ENCODE peak calls at places on chromosomes 5 and 9, in seven cellular contexts. C is foreskin fibroblast, O is AG09319, A is GM20000, F is fibroblast of lung, S is fibroblast of the aortic adventitia, U is HCT116. G is an unnamed sample.

GRCh38 chr9:114288233-114289051 is 34.5 kb upstream of the ORM1 start:
- DNase-seq in O (no peak), A (no peak), U (no peak), S (peak), F (no peak), C (peak), G (no peak)

GRCh38 chr5:110258460-110258859 is 468.0 kb downstream of the TMEM232 start:
- DNase-seq in C (peak), S (peak), O (peak), A (no peak), F (peak), U (no peak), G (no peak)

GRCh38 chr9:14479187-14479586 is 165.2 kb upstream of the NFIB start:
- DNase-seq in A (no peak), O (no peak), U (no peak), S (no peak), C (no peak), F (no peak), G (no peak)

GRCh38 chr5:85651744-85652143 is 966.0 kb upstream of the COX7C start:
- DNase-seq in F (no peak), A (no peak), C (no peak), U (no peak), S (no peak), O (no peak), G (no peak)

GRCh38 chr5:32261198-32261597 is 51.5 kb downstream of the MTMR12 start:
- DNase-seq in O (no peak), S (no peak), F (no peak), U (no peak), C (no peak), A (peak), G (peak)

GRCh38 chr9:131807131-131807990 is 67.5 kb upstream of the RAPGEF1 start:
- DNase-seq in S (no peak), C (no peak), O (no peak), A (no peak), F (no peak), U (no peak), G (no peak)

GRCh38 chr5:175728885-175729828 is 71.3 kb downstream of the HRH2 start:
- DNase-seq in S (no peak), U (no peak), C (peak), A (no peak), O (no peak), F (no peak), G (no peak)

GRCh38 chr5:62627121-62627520 is 48.5 kb downstream of the LRRC70 start:
- DNase-seq in A (no peak), U (no peak), F (no peak), S (no peak), C (no peak), O (no peak), G (no peak)

GRCh38 chr9:124217839-124218437 is 39.8 kb upstream of the NEK6 start:
- DNase-seq in U (no peak), A (no peak), F (no peak), C (no peak), S (no peak), O (no peak), G (no peak)

GRCh38 chr9:111815200-111816070 is 20.7 kb upstream of the SHOC1 start:
- DNase-seq in A (no peak), U (no peak), F (peak), O (no peak), S (no peak), C (no peak), G (no peak)

DNA sequence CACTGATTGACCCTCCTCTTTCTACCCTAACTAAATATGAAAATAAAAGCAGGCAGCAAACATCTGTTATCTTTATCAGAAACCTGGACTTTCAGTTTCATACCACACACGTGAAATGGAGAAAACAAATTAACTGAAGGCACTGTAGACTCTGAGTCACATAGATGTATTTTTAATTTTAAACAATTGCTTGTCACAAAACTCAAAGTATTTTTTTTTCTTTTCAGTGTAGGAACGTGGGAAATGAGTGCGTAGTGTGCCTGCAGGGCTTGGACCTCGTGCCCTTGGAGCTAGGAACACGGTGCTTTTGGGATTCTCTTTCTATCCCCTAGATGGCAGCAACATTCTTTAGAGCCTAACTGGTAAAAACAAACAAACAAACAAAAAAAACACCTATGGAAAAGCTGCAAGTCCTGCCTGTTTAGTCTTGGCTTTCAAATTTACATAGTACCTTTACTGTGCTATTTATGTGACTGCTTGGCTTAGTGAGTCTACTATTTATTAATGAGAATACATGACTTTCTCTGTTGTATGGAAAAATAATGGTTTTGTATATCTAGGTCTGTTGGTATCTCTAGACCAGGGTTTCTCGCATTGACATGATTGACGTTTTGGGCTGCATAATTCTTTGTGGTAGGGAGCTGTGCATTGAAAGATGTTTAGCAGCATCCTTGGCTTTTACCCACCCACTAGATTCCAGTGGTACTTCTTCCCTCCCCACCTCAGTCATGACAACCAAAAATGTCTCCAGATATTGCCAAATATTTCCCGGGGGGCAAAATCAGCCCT is 16.8 kb upstream of the ACTBL2 start:
- DNase-seq in C (peak), O (peak), U (peak), A (peak), S (peak), F (peak), G (peak)
- TF ChIP-seq CTCF in C (peak), O (peak), U (peak), A (peak), S (peak), F (peak), G (peak)

DNA sequence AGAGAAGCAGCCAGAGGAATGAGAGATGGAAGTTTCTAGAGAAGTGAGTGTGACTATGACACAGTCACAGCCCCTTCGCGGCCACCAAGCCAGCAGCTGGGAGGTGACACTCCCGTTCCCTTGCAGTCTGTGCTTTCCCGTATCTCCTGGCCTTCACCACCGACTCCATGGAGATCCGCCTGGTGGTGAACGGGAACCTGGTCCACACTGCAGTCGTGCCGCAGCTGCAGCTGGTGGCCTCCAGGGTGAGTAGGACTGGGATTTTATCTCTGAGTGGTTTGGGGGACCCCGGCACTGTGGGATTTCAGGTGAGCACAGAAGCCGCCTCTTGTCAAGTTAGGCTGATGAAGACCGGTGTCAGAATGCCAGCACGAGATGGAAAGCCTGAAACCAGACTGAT is 12.1 kb upstream of the SLC2A8 start:
- DNase-seq in A (no peak), C (no peak), F (no peak), S (no peak), O (no peak), U (no peak), G (no peak)
- TF ChIP-seq CTCF in A (no peak), C (no peak), F (no peak), S (no peak), O (no peak), U (peak), G (no peak)

GRCh38 chr5:128667148-128667547 is 129.1 kb upstream of the FBN2 start:
- DNase-seq in U (no peak), A (no peak), O (no peak), S (no peak), F (no peak), C (no peak), G (no peak)
- TF ChIP-seq CTCF in U (peak), A (peak), O (no peak), S (no peak), F (no peak), C (peak), G (no peak)

DNA sequence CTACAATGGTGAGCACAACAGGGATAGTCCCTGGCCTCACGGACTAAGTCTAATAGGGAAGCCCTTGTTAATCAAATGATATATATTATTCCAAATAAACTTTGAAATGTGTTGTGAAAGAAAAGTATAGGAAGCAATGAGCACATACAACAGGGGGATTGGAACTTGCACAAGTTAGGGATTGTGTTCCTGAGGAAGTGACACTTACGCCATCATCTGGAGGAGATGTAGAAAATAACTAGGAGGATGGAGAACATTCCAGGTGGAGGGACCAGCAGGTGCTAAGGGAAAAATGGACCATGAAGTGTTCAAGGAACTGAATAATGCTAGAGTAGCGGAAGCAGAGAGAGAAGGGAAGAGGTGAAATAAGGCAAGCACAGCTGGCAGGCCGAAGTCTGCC is 18.8 kb upstream of the RPS23 start:
- DNase-seq in F (no peak), S (no peak), U (no peak), A (no peak), C (no peak), O (no peak), G (no peak)
- TF ChIP-seq CTCF in F (no peak), S (no peak), U (no peak), A (no peak), C (no peak), O (no peak), G (no peak)

GRCh38 chr5:107529618-107530017 is 141.1 kb downstream of the EFNA5 start:
- DNase-seq in S (no peak), A (no peak), C (no peak), F (no peak), U (no peak), O (no peak), G (no peak)
- TF ChIP-seq CTCF in S (no peak), A (no peak), C (no peak), F (no peak), U (no peak), O (no peak), G (no peak)

GRCh38 chr5:36066001-36066539 is 612 bp downstream of the UGT3A2 start:
- DNase-seq in S (no peak), O (no peak), F (no peak), C (no peak), A (no peak), U (no peak), G (no peak)

GRCh38 chr5:36059571-36060515 is 6.8 kb downstream of the UGT3A2 start:
- DNase-seq in U (no peak), S (no peak), C (peak), A (no peak), F (no peak), O (peak), G (no peak)

GRCh38 chr5:36055984-36056383 is 10.7 kb downstream of the UGT3A2 start:
- DNase-seq in S (no peak), C (no peak), O (no peak), A (no peak), U (no peak), F (no peak), G (no peak)

GRCh38 chr5:36058776-36059175 is 7.9 kb downstream of the UGT3A2 start:
- DNase-seq in U (no peak), S (no peak), A (no peak), O (no peak), C (no peak), F (no peak), G (no peak)

DNA sequence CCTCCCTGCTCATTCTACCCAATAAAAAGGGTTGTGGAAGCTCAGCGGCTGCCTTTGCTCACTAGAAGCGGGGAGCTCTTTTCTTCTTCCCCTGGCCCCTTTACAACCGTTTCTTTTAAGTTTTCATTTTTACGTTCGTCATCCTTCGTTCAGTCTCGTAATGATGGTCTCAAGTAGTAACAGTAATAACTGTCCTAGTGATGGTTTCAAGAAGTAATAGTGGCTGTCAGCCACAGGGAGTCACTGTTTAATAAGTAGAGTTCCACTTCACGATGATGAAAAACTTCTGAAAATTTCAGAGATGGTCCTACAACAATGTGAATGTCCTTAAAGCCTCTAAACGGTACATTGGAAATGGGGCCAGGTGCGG is 6.2 kb downstream of the UGT3A2 start:
- DNase-seq in O (no peak), F (no peak), A (no peak), U (peak), C (peak), S (no peak), G (no peak)
- TF ChIP-seq CTCF in O (peak), F (no peak), A (no peak), U (peak), C (peak), S (no peak), G (no peak)

GRCh38 chr5:66241136-66241825 is 97.2 kb downstream of the SREK1 start:
- DNase-seq in C (no peak), U (no peak), F (no peak), S (no peak), O (no peak), A (no peak), G (no peak)

GRCh38 chr5:66234241-66234640 is 90.1 kb downstream of the SREK1 start:
- DNase-seq in A (no peak), S (no peak), C (no peak), F (no peak), O (no peak), U (no peak), G (no peak)

GRCh38 chr5:66242050-66242449 is 98.0 kb downstream of the SREK1 start:
- DNase-seq in C (no peak), A (no peak), U (no peak), O (no peak), S (no peak), F (no peak), G (no peak)

GRCh38 chr5:66238435-66238834 is 94.3 kb downstream of the SREK1 start:
- DNase-seq in C (no peak), A (no peak), U (no peak), F (no peak), S (no peak), O (no peak), G (no peak)

DNA sequence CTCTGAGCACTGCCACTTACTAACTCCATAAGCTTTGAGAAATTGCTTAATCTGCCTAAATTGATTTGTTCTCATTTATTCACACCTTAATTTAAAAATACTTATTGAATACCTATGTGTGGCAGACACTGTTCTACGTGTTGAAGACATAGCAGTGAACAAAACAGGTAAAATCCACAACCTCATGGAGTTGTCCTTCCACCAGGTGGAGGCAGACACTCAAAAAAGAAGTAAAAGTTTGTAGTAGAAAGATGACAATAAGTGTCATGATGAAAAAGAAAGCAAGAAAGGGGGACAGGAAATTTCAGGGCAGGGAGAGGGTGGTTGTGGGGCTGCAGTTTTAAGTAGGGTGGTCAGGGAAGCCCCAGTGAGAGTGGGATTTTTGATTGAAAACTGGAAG is 94.9 kb downstream of the SREK1 start:
- DNase-seq in O (no peak), C (no peak), S (no peak), A (no peak), U (peak), F (no peak), G (no peak)
- TF ChIP-seq CTCF in O (no peak), C (no peak), S (no peak), A (no peak), U (peak), F (no peak), G (no peak)

DNA sequence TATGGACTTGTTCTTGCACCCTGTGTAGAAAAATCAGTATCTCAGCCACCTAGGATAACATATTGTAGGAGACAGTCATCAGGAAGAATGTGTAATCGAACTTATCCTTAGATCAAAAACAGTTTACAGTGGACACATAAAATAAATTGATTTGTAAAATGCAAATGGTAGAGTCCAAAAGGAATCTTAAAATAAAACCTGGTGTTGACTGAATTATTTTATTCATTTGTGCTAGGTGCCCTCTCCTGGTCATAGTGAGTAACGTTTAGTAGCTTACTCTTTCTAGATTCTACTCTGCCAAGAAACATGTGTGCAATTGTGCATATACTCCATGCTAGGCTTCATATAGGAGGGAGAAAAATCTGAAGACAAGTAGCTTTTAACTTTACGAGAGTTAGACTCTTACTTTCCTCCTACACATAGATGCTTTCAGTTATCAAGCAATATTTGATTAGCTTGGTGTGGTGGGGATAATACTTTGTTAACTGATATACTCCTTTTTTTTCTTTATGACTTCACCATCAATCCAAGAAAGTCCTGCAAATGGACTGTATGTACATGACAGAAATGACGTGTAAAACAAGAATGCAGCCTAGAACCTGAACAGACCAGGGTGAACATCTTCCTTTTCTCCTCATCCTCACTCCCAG is 23.7 kb upstream of the LOX start:
- DNase-seq in O (no peak), U (peak), C (peak), A (no peak), S (peak), F (peak), G (no peak)
- TF ChIP-seq CTCF in O (peak), U (peak), C (peak), A (no peak), S (peak), F (peak), G (peak)

GRCh38 chr5:43042626-43043399 is 2.7 kb upstream of the ANXA2R start:
- DNase-seq in S (peak), U (peak), A (peak), C (peak), F (peak), O (no peak), G (peak)

GRCh38 chr5:43042176-43042625 is 2.1 kb upstream of the ANXA2R start:
- DNase-seq in C (peak), U (peak), A (peak), F (peak), O (no peak), S (peak), G (peak)

GRCh38 chr5:43040287-43041098 is at the start of gene ANXA2R:
- DNase-seq in S (peak), O (peak), F (peak), C (peak), U (peak), A (peak), G (peak)

GRCh38 chr5:43041131-43041668 is 1.1 kb upstream of the ANXA2R start:
- DNase-seq in S (no peak), O (no peak), A (no peak), C (no peak), F (no peak), U (no peak), G (peak)

DNA sequence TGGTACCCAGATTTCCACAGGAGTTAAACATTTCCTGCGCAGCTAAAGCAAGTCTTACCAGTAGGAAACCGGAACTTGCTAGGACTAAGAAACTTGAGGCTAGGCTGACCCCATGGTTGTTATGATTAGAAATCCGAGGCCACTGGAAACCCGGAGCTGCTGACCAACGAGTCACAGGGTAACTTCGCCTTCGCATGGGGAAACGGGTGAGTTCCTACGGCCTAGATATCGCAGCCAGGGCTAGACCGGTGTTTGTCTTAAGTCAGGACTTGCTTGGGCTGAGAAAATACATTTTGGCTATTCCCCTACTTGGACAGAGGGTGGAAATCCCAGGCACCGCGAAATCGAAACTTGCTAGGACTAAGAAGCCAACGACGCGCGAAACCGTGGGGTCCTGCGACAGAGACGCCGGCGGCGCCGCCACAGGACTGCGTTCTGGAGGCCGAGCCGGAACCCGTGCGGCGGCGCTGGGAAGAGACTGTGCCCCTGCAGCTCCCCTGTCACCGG is 1.6 kb upstream of the ANXA2R start:
- DNase-seq in S (peak), F (peak), A (no peak), U (no peak), O (no peak), C (peak), G (no peak)
- TF ChIP-seq CTCF in S (no peak), F (no peak), A (no peak), U (no peak), O (no peak), C (no peak), G (no peak)

GRCh38 chr9:15824310-15824709 is 271.5 kb downstream of the CCDC171 start:
- DNase-seq in F (peak), U (peak), A (no peak), C (peak), O (no peak), S (peak), G (peak)
- TF ChIP-seq CTCF in F (peak), U (peak), A (no peak), C (no peak), O (no peak), S (peak), G (no peak)